ENCODE peak calls at places on chromosome 7, in eight cellular contexts. Y is Calu3, T is fibroblast of lung, C is esophagus squamous epithelium, F is cardiac fibroblast, Z is AG09309, L is left ventricle myocardium inferior, M is psoas muscle. B is an unnamed sample.

GRCh38 chr7:75757860-75758259 is 14.2 kb downstream of the CCL26 start:
- DNase-seq in Y (no peak), T (no peak), C (no peak), F (no peak), Z (no peak), L (no peak), M (no peak), B (no peak)

GRCh38 chr7:68868975-68869374 is 729.3 kb upstream of the AUTS2 start:
- DNase-seq in Y (no peak), T (no peak), C (no peak), F (no peak), Z (no peak), L (no peak), M (no peak), B (no peak)

GRCh38 chr7:70700055-70700934 is 431.6 kb upstream of the GALNT17 start:
- DNase-seq in Y (no peak), T (no peak), C (no peak), F (no peak), Z (no peak), L (no peak), M (no peak), B (no peak)

GRCh38 chr7:22627136-22627535 is 99.9 kb upstream of the IL6 start:
- DNase-seq in Y (no peak), T (peak), C (no peak), F (peak), Z (no peak), L (no peak), M (no peak), B (no peak)

GRCh38 chr7:33926535-33926934 is 21.2 kb downstream of the BMPER start:
- DNase-seq in Y (no peak), T (peak), C (no peak), F (no peak), Z (no peak), L (no peak), M (no peak), B (no peak)

GRCh38 chr7:119197872-119198527 is 973.5 kb downstream of the ANKRD7 start:
- DNase-seq in Y (peak), T (peak), C (no peak), F (peak), Z (no peak), L (no peak), M (no peak), B (peak)

GRCh38 chr7:112448891-112449290 is 1.4 kb upstream of the IFRD1 start:
- DNase-seq in Y (no peak), T (peak), C (no peak), F (no peak), Z (no peak), L (no peak), M (no peak), B (no peak)

GRCh38 chr7:102306916-102307677 is 20.4 kb downstream of the SH2B2 start:
- DNase-seq in Y (no peak), T (peak), C (peak), F (peak), Z (no peak), L (peak), M (peak), B (no peak)

GRCh38 chr7:49089717-49090116 is 165.4 kb downstream of the CDC14C start:
- DNase-seq in Y (no peak), T (no peak), C (no peak), F (no peak), Z (no peak), L (no peak), M (no peak), B (no peak)

GRCh38 chr7:116863168-116863670 is 832 bp downstream of the CAPZA2 start:
- DNase-seq in Y (peak), T (peak), C (no peak), F (peak), Z (no peak), L (peak), M (no peak), B (peak)

GRCh38 chr7:132065193-132065972 is 509.0 kb upstream of the PODXL start:
- DNase-seq in Y (peak), T (peak), C (no peak), F (peak), Z (peak), L (no peak), M (peak), B (no peak)

GRCh38 chr7:119232091-119232490 is 1007.6 kb downstream of the ANKRD7 start:
- DNase-seq in Y (no peak), T (no peak), C (no peak), F (no peak), Z (no peak), L (no peak), M (no peak), B (no peak)

GRCh38 chr7:44486693-44487092 is 3.8 kb downstream of the NUDCD3 start:
- DNase-seq in Y (peak), T (peak), C (no peak), F (peak), Z (no peak), L (no peak), M (no peak), B (no peak)

GRCh38 chr7:29883462-29884398 is 77.4 kb downstream of the WIPF3 start:
- DNase-seq in Y (no peak), T (no peak), C (no peak), F (no peak), Z (no peak), L (no peak), M (no peak), B (no peak)

GRCh38 chr7:49774459-49775064 is 1.1 kb downstream of the VWC2 start:
- DNase-seq in Y (no peak), T (no peak), C (no peak), F (no peak), Z (no peak), L (peak), M (no peak), B (peak)

GRCh38 chr7:47529405-47529804 is 52.5 kb downstream of the TNS3 start:
- DNase-seq in Y (no peak), T (no peak), C (no peak), F (no peak), Z (no peak), L (no peak), M (no peak), B (no peak)

DNA sequence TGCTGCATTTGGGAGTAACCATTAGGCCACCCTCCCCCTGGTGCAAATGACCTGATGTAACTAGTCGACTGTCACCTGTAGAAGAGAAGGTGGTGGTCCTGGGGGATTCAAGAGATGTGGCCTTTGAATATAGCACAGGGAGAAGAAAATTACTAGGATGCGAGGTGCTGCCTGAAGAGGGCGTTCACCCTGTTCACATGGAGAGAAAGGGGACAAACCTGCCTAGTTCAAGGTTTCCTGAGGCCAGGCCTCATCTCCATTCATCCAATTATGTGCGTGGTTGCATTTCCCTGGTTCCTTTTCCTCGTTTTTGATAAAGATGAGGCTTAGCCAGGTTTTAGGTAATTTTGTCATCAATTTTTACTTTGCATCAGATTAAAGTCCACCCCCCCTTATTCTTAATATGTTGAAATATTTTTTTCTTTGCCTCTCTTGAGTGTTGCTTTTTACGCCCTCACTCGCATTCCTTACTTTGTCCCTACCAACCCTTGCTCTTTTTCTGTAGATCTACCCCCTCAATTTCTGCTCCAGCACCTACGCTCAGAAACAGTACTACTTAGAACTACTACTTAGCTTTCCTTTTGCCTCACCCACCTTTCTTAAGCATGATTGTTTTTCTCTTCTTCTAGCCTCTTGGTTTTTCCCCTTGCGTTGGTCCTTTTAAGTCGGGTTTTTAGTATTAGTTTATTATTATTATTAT is 13.7 kb downstream of the CLCN1 start:
- DNase-seq in Y (no peak), T (no peak), C (no peak), F (no peak), Z (no peak), L (no peak), M (no peak), B (no peak)
- TF ChIP-seq CTCF in Y (no peak), T (no peak), C (no peak), F (no peak), Z (no peak), L (no peak), M (no peak), B (no peak)

DNA sequence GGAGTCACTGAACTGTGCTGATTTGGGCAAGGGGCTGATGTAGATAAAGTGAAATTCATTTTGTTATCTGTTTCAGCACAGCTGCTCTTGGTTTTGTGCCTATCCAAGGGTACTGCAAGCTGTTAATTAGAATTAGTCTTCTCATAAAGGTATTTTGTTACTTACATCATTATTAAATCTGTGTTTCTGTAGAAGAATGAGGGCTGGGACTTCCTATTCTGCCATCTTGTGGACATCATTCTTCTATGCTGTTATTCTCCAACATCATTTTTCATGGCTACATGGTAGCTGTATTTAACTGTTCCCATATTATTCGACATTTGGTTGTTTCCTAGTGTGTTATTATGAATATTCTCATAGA is 76.2 kb upstream of the CCDC71L start:
- DNase-seq in Y (peak), T (peak), C (no peak), F (peak), Z (no peak), L (no peak), M (no peak), B (no peak)
- TF ChIP-seq CTCF in Y (no peak), T (peak), C (no peak), F (peak), Z (peak), L (peak), M (no peak), B (no peak)

GRCh38 chr7:150879345-150879744 is 27.0 kb downstream of the AOC1 start:
- DNase-seq in Y (no peak), T (peak), C (no peak), F (peak), Z (no peak), L (no peak), M (no peak), B (no peak)

GRCh38 chr7:150874401-150875198 is 22.3 kb downstream of the AOC1 start:
- DNase-seq in Y (no peak), T (no peak), C (no peak), F (peak), Z (no peak), L (no peak), M (no peak), B (no peak)

GRCh38 chr7:150875791-150876190 is 23.5 kb downstream of the AOC1 start:
- DNase-seq in Y (no peak), T (no peak), C (no peak), F (no peak), Z (no peak), L (no peak), M (no peak), B (no peak)

GRCh38 chr7:150877545-150877944 is 25.2 kb downstream of the AOC1 start:
- DNase-seq in Y (no peak), T (no peak), C (no peak), F (no peak), Z (no peak), L (no peak), M (no peak), B (no peak)

GRCh38 chr7:150876817-150877526 is 24.7 kb downstream of the AOC1 start:
- DNase-seq in Y (peak), T (peak), C (no peak), F (peak), Z (no peak), L (peak), M (no peak), B (peak)
- TF ChIP-seq CTCF in Y (peak), T (peak), C (peak), F (peak), Z (peak), L (peak), M (peak), B (peak)

DNA sequence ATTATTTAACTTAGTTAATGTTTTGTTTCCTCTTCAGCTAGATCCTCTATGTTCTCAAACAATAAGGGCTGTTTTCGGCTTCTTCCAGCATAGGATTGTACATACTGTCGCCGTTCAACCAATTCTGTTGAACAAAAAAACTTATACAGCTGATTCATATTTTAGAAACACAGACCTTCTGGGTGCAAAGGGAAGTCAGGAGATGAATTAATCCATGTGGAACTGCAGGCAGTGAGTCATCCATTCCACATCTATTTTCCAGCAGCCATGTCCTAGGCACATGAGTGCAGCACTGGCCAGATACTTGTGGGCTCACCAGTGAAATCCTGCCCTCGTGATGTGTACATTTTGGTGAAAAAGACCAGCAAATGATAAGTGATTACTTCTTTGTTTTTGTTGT is 163.2 kb downstream of the JAZF1 start:
- DNase-seq in Y (no peak), T (peak), C (no peak), F (peak), Z (no peak), L (no peak), M (no peak), B (no peak)
- TF ChIP-seq CTCF in Y (no peak), T (no peak), C (no peak), F (no peak), Z (no peak), L (no peak), M (no peak), B (no peak)

GRCh38 chr7:35971133-35971995 is 170.5 kb downstream of the SEPTIN7 start:
- DNase-seq in Y (peak), T (no peak), C (no peak), F (no peak), Z (no peak), L (no peak), M (no peak), B (no peak)
- TF ChIP-seq CTCF in Y (peak), T (no peak), C (peak), F (no peak), Z (no peak), L (peak), M (peak), B (no peak)

DNA sequence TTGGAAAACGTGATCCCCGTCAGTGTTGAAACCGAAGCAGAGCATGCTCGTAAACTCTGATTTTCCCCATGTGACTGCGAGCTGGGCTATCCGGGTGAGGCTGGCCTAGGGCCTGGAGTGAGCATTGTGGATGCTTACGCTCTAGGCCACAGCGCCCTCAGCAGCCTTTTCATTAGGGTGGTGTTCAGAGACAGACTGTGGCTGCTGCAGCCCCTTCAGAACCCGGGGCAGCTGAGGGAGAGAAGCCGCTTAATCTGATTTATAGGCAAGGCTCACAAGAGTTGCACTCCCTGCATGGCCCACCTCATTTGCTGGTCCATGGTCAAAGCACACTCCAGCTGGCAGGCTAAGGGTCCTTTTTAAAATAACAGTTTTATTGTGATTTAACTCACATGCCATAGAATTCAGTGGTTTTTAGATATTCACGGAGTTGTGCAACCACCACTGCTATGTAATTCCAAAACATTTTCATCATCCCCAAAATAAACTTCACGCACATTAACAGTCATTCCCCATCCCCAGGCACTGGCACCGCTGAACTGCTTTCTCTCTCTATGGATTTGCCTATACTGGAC is 72.5 kb downstream of the SYPL1 start:
- DNase-seq in Y (no peak), T (peak), C (no peak), F (peak), Z (peak), L (no peak), M (no peak), B (no peak)
- TF ChIP-seq CTCF in Y (no peak), T (peak), C (no peak), F (no peak), Z (peak), L (no peak), M (no peak), B (no peak)

DNA sequence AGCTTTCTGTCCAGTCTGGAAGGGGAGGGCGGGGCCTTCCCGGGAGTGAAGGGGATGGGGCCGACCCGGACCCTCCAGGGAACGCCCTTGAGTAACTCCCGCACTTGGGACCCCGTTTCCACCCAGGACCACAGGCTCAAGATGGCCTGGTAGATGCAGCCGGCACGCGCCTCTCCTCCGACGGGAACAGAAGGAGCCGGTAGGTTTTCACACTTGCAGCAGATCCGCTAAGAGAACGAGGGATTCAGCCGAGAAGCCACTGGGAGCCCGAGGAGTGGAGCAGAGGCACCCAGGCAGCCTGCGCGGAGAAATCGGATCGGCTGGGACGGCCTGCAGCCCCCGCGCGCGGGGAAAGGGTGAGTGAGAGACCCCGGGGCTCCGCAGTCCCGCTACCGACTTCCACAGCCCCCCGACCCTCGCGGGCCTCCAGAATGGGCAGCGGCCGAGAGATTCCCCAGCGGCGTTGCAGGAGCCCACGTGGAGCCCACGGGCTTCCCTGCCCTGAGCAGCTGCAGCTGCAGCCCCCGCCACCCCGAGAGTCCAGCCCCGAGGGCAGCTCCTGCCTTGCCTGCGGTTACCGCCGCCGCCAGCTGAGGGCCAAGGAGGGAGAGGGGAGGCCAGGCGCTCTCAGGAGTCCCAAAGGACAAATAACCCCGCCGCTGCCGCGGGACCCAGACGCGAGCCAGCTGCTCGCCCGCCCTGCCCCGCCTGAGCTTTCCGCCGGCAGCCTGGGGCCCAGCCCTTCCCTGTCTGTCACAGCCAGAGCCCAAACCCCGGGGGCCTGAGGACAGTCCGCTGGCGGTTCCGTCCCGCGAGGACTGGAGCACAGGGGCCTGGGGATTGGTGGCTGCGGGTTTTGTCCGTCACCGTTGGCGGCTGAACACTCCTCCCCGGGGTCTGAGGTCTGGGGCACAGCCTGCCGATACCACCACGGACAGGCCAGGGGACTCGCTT is 21.8 kb downstream of the IFT22 start:
- DNase-seq in Y (no peak), T (no peak), C (no peak), F (no peak), Z (no peak), L (no peak), M (no peak), B (peak)
- TF ChIP-seq CTCF in Y (no peak), T (no peak), C (no peak), F (no peak), Z (no peak), L (no peak), M (no peak), B (no peak)

GRCh38 chr7:45873035-45873354 is at the start of gene CCDC201:
- DNase-seq in Y (no peak), T (no peak), C (no peak), F (no peak), Z (no peak), L (no peak), M (no peak), B (no peak)

GRCh38 chr7:45869426-45869825 is 3.5 kb downstream of the CCDC201 start:
- DNase-seq in Y (no peak), T (peak), C (no peak), F (no peak), Z (no peak), L (no peak), M (no peak), B (no peak)

GRCh38 chr7:45874408-45875131 is 1.7 kb upstream of the CCDC201 start:
- DNase-seq in Y (no peak), T (peak), C (no peak), F (peak), Z (peak), L (no peak), M (no peak), B (no peak)

GRCh38 chr7:45873355-45873754 is 473 bp upstream of the CCDC201 start:
- DNase-seq in Y (no peak), T (no peak), C (no peak), F (no peak), Z (no peak), L (no peak), M (no peak), B (no peak)

DNA sequence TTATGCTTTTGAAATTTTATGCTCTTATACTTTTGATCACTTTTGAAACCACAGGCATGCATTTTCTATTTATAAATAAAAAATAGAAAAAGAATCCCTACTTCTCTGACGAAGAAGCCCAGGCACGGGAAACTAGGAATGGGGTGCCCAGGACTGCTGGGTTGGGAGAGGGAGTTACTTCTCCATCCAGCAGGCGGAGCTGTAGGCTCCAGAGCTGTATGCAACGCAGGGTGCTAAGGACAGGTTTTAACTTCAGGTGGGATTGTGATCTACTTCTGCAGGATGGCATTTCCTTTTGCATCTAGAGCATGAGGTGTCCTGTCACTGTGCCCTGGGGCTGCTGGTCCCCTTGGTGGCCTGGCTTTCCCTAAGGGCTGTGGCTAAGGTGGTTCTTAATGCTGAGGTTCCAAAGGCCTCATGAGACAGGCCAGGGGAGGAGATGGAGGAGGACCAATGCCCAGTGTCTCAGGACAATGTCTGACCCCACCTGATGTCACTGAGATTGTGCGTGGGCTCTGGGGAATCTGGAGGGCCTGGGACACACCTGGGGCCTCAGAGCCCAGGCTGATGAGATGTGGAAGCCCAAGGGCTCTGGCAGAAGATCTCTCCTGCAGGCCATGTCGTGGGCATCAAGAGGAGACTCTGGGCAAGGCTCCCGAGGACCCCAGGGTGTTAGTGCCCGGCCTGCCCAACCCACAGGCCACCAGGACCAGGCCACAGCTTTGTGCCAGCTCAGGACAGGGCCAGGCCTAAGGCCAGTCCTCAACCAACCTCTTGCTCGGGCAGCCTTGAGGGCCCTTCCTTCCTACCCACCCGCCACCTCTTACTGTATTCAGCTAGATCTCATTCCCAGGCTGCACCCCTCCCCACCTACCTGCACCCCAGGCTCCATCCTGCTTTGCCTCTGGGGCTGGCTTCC is 507 bp downstream of the CCDC201 start:
- DNase-seq in Y (peak), T (no peak), C (no peak), F (peak), Z (no peak), L (no peak), M (no peak), B (peak)
- TF ChIP-seq CTCF in Y (peak), T (peak), C (peak), F (peak), Z (peak), L (peak), M (no peak), B (peak)

GRCh38 chr7:84998665-84999064 is 188.2 kb downstream of the SEMA3D start:
- DNase-seq in Y (no peak), T (no peak), C (no peak), F (no peak), Z (no peak), L (no peak), M (no peak), B (no peak)
- TF ChIP-seq CTCF in Y (no peak), T (no peak), C (no peak), F (peak), Z (no peak), L (no peak), M (no peak), B (no peak)

B was measured in endothelial cell.